ENCODE peak calls at places on chromosome 20, in ten cellular contexts. U is heart left ventricle, J is cardiac muscle cell, C is gastrocnemius medialis, O is PC-9, G is astrocyte of the spinal cord, S is IMR-90, P is PC-3, F is fibroblast of mammary gland, Q is body of pancreas. X is an unnamed sample.

GRCh38 chr20:38109657-38110524 is 55.2 kb downstream of the TGM2 start:
- DNase-seq in U (peak), J (peak), C (peak), O (peak), G (peak), S (peak), P (peak), F (peak), Q (peak), X (peak)

GRCh38 chr20:401682-402495 is 6.2 kb upstream of the RBCK1 start:
- DNase-seq in U (no peak), J (no peak), C (no peak), O (peak), G (peak), S (peak), P (peak), F (peak), Q (no peak), X (peak)

GRCh38 chr20:58402827-58403226 is 13.8 kb downstream of the VAPB start:
- DNase-seq in U (no peak), J (no peak), C (no peak), O (no peak), G (no peak), S (no peak), P (no peak), F (no peak), Q (no peak), X (no peak)

GRCh38 chr20:7113577-7114466 is 346.3 kb downstream of the BMP2 start:
- DNase-seq in U (peak), J (peak), C (no peak), O (no peak), G (peak), S (peak), P (peak), F (peak), Q (peak), X (peak)

GRCh38 chr20:47736570-47737152 is 48.6 kb downstream of the SULF2 start:
- DNase-seq in U (peak), J (no peak), C (no peak), O (no peak), G (no peak), S (no peak), P (no peak), F (no peak), Q (no peak), X (no peak)

GRCh38 chr20:25204550-25205276 is 9.2 kb downstream of the ENTPD6 start:
- DNase-seq in U (no peak), J (no peak), C (no peak), O (no peak), G (no peak), S (no peak), P (no peak), F (no peak), Q (no peak), X (no peak)

GRCh38 chr20:36839150-36839549 is 36.8 kb upstream of the TLDC2 start:
- DNase-seq in U (no peak), J (no peak), C (no peak), O (no peak), G (no peak), S (no peak), P (no peak), F (no peak), Q (no peak), X (no peak)

GRCh38 chr20:31894980-31895675 is 24.7 kb downstream of the TTLL9 start:
- DNase-seq in U (peak), J (peak), C (peak), O (no peak), G (peak), S (peak), P (peak), F (peak), Q (peak), X (peak)

GRCh38 chr20:48719598-48720255 is 108.1 kb downstream of the PREX1 start:
- DNase-seq in U (no peak), J (no peak), C (no peak), O (no peak), G (no peak), S (no peak), P (no peak), F (no peak), Q (no peak), X (no peak)

GRCh38 chr20:54207053-54207742 is 689 bp upstream of the PFDN4 start:
- DNase-seq in U (no peak), J (no peak), C (no peak), O (no peak), G (no peak), S (no peak), P (no peak), F (no peak), Q (no peak), X (no peak)
- H3K4me3 ChIP-seq in U (peak), J (peak), C (peak), O (peak), G (no peak), S (peak), P (peak), F (no peak), Q (no peak), X (peak)

DNA sequence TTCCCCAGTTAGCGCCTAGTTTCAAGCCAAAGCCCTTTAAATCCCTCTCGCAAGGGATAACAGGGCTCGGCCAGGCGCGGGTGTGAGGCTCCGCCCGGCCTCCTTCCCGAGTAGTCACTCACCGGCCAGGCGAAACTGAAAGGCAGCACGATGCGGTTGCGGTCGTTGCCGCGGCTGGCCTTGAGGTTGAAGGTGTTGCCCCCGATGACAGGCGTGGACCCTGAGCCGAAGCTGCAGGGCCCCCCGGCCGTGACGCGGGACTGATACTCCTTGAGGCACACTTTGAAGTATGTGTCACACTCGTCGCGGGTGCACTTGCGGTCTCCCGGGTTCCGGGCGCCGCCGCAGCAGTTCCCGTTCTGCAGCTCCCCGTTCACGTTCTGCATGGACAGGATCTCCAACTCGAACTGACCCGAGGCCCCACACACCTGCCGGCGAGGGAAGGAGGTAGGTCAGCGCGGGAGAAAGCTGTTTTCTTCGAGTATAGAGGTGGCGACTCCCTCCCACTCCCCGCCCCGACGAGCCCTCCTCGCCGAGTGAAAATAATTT is 1.1 kb downstream of the JAG1 start:
- DNase-seq in U (peak), J (peak), C (no peak), O (peak), G (peak), S (peak), P (peak), F (peak), Q (peak), X (peak)
- H3K4me3 ChIP-seq in U (peak), J (peak), C (peak), O (peak), G (peak), S (peak), P (peak), F (peak), Q (peak), X (peak)

GRCh38 chr20:44532248-44532980 is 10.5 kb upstream of the SERINC3 start:
- DNase-seq in U (no peak), J (no peak), C (no peak), O (no peak), G (no peak), S (no peak), P (peak), F (no peak), Q (no peak), X (peak)

GRCh38 chr20:44533928-44534327 is 12.1 kb upstream of the SERINC3 start:
- DNase-seq in U (no peak), J (no peak), C (no peak), O (no peak), G (no peak), S (no peak), P (no peak), F (no peak), Q (no peak), X (no peak)

GRCh38 chr20:44536139-44536538 is 14.3 kb upstream of the SERINC3 start:
- DNase-seq in U (no peak), J (no peak), C (no peak), O (no peak), G (no peak), S (no peak), P (no peak), F (no peak), Q (no peak), X (no peak)

GRCh38 chr20:44528309-44528708 is 6.4 kb upstream of the SERINC3 start:
- DNase-seq in U (no peak), J (no peak), C (no peak), O (no peak), G (no peak), S (no peak), P (no peak), F (no peak), Q (no peak), X (no peak)

GRCh38 chr20:44532981-44533331 is 11.1 kb upstream of the SERINC3 start:
- DNase-seq in U (no peak), J (no peak), C (no peak), O (peak), G (no peak), S (peak), P (peak), F (peak), Q (no peak), X (peak)
- H3K4me3 ChIP-seq in U (peak), J (peak), C (peak), O (peak), G (no peak), S (no peak), P (peak), F (peak), Q (no peak), X (peak)

GRCh38 chr20:50801747-50802125 is 6.9 kb downstream of the BCAS4 start:
- DNase-seq in U (no peak), J (no peak), C (no peak), O (no peak), G (no peak), S (no peak), P (no peak), F (no peak), Q (no peak), X (no peak)
- H3K4me3 ChIP-seq in U (no peak), J (no peak), C (no peak), O (no peak), G (no peak), S (no peak), P (no peak), F (no peak), Q (no peak), X (no peak)

GRCh38 chr20:19211661-19212523 is 550 bp upstream of the SLC24A3 start:
- DNase-seq in U (peak), J (peak), C (no peak), O (no peak), G (peak), S (no peak), P (no peak), F (no peak), Q (no peak), X (peak)

GRCh38 chr20:19212524-19213502 is at the start of gene SLC24A3:
- DNase-seq in U (peak), J (peak), C (peak), O (no peak), G (peak), S (no peak), P (peak), F (peak), Q (peak), X (peak)

GRCh38 chr20:19210426-19211155 is 1.9 kb upstream of the SLC24A3 start:
- DNase-seq in U (no peak), J (no peak), C (no peak), O (no peak), G (no peak), S (no peak), P (no peak), F (peak), Q (peak), X (peak)

GRCh38 chr20:19211252-19211651 is 1.2 kb upstream of the SLC24A3 start:
- DNase-seq in U (peak), J (no peak), C (no peak), O (no peak), G (no peak), S (no peak), P (no peak), F (no peak), Q (no peak), X (no peak)

DNA sequence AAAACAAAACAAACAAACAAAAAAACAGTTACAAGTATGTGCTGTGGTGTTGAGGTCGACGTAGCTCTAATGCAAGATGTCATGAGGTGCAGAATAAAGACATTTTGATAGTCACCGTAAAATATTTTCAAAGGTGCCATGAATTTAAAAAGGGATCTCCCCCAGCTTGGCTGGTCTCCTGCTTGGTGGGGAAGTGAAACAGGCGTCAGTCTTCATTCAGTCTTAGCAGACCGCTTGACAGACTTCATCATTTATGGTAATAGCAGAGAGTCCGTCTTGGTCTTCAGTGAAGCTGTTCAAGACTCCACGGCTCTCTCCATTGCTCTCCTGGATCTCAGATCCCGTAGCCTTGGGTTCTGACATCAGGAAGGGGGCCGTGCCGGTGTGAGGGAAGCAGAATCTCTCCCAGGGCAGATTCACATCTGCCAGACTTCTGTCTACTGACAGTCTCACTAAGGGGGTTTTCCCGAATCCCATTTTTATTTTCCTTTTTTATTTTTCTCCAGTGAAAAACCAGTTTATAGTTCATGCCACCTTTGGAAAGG is 1.6 kb downstream of the SLC24A3 start:
- DNase-seq in U (no peak), J (no peak), C (no peak), O (no peak), G (no peak), S (no peak), P (no peak), F (no peak), Q (no peak), X (no peak)
- H3K4me3 ChIP-seq in U (no peak), J (no peak), C (no peak), O (no peak), G (no peak), S (no peak), P (no peak), F (no peak), Q (no peak), X (no peak)

GRCh38 chr20:43781215-43781614 is 54.4 kb upstream of the GTSF1L start:
- DNase-seq in U (no peak), J (no peak), C (no peak), O (no peak), G (no peak), S (no peak), P (no peak), F (no peak), Q (no peak), X (no peak)

GRCh38 chr20:43774754-43775153 is 48.0 kb upstream of the GTSF1L start:
- DNase-seq in U (no peak), J (no peak), C (no peak), O (no peak), G (no peak), S (no peak), P (no peak), F (no peak), Q (no peak), X (no peak)

GRCh38 chr20:43776691-43777090 is 49.9 kb upstream of the GTSF1L start:
- DNase-seq in U (no peak), J (no peak), C (no peak), O (no peak), G (no peak), S (peak), P (peak), F (no peak), Q (no peak), X (no peak)

DNA sequence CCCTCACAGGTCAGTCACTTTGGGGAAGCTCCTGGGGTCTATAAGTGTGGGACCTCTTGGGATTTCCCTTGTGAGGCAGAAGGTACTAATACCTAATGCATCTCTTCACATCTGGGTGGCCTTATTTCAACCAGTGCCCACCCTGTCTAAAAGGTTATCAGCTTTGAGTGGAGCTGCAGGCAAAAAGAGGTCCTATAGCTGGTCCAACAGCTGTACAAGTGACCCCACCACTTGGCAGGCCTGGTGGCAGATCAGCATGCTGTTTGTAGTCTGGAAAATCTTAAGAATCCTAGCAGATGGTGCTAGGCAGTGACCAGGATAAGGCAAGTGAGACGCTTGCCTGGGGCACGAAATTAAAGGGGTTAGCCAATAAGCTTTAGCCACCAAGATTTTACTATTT is 51.6 kb upstream of the GTSF1L start:
- DNase-seq in U (no peak), J (no peak), C (no peak), O (no peak), G (no peak), S (no peak), P (no peak), F (no peak), Q (no peak), X (no peak)
- H3K4me3 ChIP-seq in U (no peak), J (no peak), C (no peak), O (no peak), G (no peak), S (no peak), P (no peak), F (no peak), Q (no peak), X (no peak)

GRCh38 chr20:33812673-33813462 is 1.7 kb downstream of the CHMP4B start:
- DNase-seq in U (no peak), J (peak), C (no peak), O (peak), G (peak), S (no peak), P (peak), F (peak), Q (peak), X (peak)
- H3K4me3 ChIP-seq in U (peak), J (peak), C (peak), O (peak), G (peak), S (peak), P (peak), F (peak), Q (peak), X (peak)

DNA sequence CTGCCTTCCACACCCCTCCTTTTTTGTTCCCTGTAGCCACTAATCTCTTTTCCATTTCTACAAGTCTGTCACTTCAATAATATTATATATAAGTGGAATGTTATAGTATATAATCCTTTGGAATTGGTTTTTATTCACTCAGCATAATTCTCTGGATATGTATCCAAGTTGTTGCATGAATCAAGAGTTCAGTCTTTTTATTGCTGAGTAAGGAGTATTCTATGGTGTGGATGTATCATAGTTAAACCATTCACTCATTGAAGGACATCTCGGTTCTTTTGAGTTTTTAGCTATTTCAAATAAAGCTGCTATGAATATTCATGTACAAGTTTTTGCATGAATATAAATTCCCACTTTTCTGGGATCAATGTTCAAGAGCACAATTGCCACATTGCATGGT is 69.5 kb upstream of the TASP1 start:
- DNase-seq in U (no peak), J (no peak), C (no peak), O (no peak), G (no peak), S (no peak), P (no peak), F (no peak), Q (no peak), X (no peak)
- H3K4me3 ChIP-seq in U (no peak), J (no peak), C (no peak), O (no peak), G (no peak), S (no peak), P (no peak), F (no peak), Q (no peak), X (no peak)

DNA sequence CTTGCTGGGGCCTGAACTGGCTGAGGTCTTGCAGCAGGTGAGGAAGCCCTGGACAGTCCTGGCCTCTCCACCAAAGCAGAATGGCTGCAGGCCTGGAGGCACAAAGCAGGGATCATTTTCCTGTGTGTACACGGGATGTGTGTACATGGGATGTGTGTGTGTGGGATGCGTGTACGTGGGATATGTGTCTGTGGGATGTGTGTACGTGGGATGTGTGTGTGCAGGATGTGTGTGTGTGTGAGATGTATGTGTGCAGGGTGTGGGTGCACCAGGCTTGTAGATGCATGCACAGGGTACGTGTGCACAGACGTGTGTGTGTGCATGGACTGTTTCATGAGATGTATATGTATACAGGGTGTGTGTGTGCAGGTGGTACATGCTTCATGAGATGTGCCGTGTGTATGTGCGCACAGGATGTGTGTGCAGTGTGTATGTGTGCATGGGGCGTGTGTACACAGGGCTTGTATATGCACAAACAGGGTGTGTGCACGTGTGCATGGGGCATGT is 7.9 kb upstream of the CHRNA4 start:
- DNase-seq in U (no peak), J (no peak), C (no peak), O (no peak), G (no peak), S (no peak), P (no peak), F (no peak), Q (no peak), X (no peak)
- H3K4me3 ChIP-seq in U (no peak), J (no peak), C (no peak), O (no peak), G (no peak), S (no peak), P (no peak), F (no peak), Q (no peak), X (no peak)